ENCODE peak calls at places on chromosomes 7 and 10, in nine cellular contexts. P is PC-3; A is retinal pigment epithelial cell; I is choroid plexus epithelial cell; R is endothelial cell; E is A549; L is CD8-positive, alpha-beta T cell; C is ascending aorta; S is endothelial cell of umbilical vein. F is an unnamed sample.

GRCh38 chr10:124482401-124482800 is 20.8 kb downstream of the LHPP start:
- DNase-seq in E (no peak), I (no peak), L (no peak), P (no peak), R (no peak), S (no peak), C (no peak), A (no peak), F (no peak)

GRCh38 chr10:100614416-100614815 is 78.7 kb downstream of the HIF1AN start:
- DNase-seq in S (no peak), C (no peak), A (no peak), E (no peak), L (no peak), R (no peak), P (no peak), I (no peak), F (no peak)

GRCh38 chr7:73971315-73971700 is 56.7 kb upstream of the ELN start:
- DNase-seq in S (no peak), I (no peak), A (no peak), L (no peak), C (no peak), R (no peak), P (no peak), E (no peak), F (peak)

GRCh38 chr10:71463111-71463510 is 66.4 kb downstream of the CDH23 start:
- DNase-seq in P (no peak), I (no peak), L (no peak), R (no peak), E (no peak), C (no peak), A (no peak), S (no peak), F (no peak)

GRCh38 chr10:16381083-16381482 is 55.7 kb upstream of the PTER start:
- DNase-seq in E (peak), L (no peak), P (peak), A (peak), S (peak), R (no peak), C (no peak), I (peak), F (peak)

GRCh38 chr10:29929006-29929405 is 130.4 kb downstream of the JCAD start:
- DNase-seq in C (no peak), P (no peak), S (no peak), A (no peak), L (no peak), I (no peak), R (no peak), E (no peak), F (no peak)

GRCh38 chr10:128864554-128865300 is 602.3 kb upstream of the MGMT start:
- DNase-seq in I (no peak), A (no peak), L (no peak), C (no peak), E (no peak), P (no peak), R (no peak), S (no peak), F (no peak)

GRCh38 chr7:70634610-70635068 is 497.3 kb upstream of the GALNT17 start:
- DNase-seq in S (no peak), L (no peak), R (no peak), E (no peak), P (no peak), C (no peak), I (peak), A (no peak), F (no peak)

GRCh38 chr10:132836832-132837540 is 51.0 kb upstream of the NKX6-2 start:
- DNase-seq in L (peak), E (peak), R (peak), C (no peak), S (peak), I (peak), A (no peak), P (peak), F (peak)

GRCh38 chr7:102889836-102890235 is 23.0 kb upstream of the LRRC17 start:
- DNase-seq in R (no peak), A (no peak), C (no peak), S (peak), I (no peak), P (no peak), L (no peak), E (no peak), F (no peak)

GRCh38 chr7:82740246-82740848 is 296.8 kb upstream of the CACNA2D1 start:
- DNase-seq in P (peak), I (peak), E (peak), R (peak), C (no peak), L (no peak), A (no peak), S (peak), F (no peak)

GRCh38 chr7:73770002-73770859 is at the start of gene CLDN3:
- DNase-seq in I (no peak), C (no peak), R (peak), P (peak), E (peak), A (peak), S (no peak), L (peak), F (peak)

GRCh38 chr10:78741541-78741940 is 327.2 kb upstream of the ZMIZ1 start:
- DNase-seq in E (no peak), L (no peak), P (peak), A (no peak), I (peak), R (no peak), S (no peak), C (no peak), F (no peak)

GRCh38 chr10:110797416-110797815 is 74.3 kb upstream of the PDCD4 start:
- DNase-seq in L (no peak), A (no peak), I (no peak), R (no peak), E (no peak), S (no peak), P (no peak), C (no peak), F (no peak)

GRCh38 chr10:5617521-5617920 is 48.9 kb downstream of the ASB13 start:
- DNase-seq in C (no peak), L (no peak), E (no peak), A (no peak), R (no peak), I (no peak), P (no peak), S (no peak), F (no peak)

GRCh38 chr7:18320971-18321567 is 174.5 kb upstream of the HDAC9 start:
- DNase-seq in C (no peak), L (no peak), R (peak), A (no peak), I (peak), S (peak), P (peak), E (peak), F (peak)

GRCh38 chr10:132685121-132685891 is 100.6 kb downstream of the NKX6-2 start:
- DNase-seq in R (no peak), E (no peak), S (no peak), I (peak), P (peak), C (no peak), A (no peak), L (no peak), F (no peak)

GRCh38 chr7:105723582-105723981 is 142.3 kb upstream of the EFCAB10 start:
- DNase-seq in I (peak), A (no peak), L (no peak), R (no peak), E (no peak), C (no peak), P (no peak), S (no peak), F (no peak)

GRCh38 chr7:40057292-40057691 is 77.1 kb downstream of the MPLKIP start:
- DNase-seq in P (no peak), S (no peak), L (no peak), E (no peak), I (peak), C (no peak), A (no peak), R (no peak), F (no peak)

GRCh38 chr7:148204639-148205292 is 385.8 kb upstream of the C7orf33 start:
- DNase-seq in A (no peak), P (no peak), R (no peak), C (no peak), S (no peak), I (no peak), L (no peak), E (no peak), F (no peak)

GRCh38 chr7:7565746-7566650 is 686 bp upstream of the MIOS start:
- DNase-seq in S (no peak), P (peak), L (no peak), E (no peak), A (no peak), R (peak), C (no peak), I (no peak), F (peak)

GRCh38 chr10:94219829-94220228 is 142.9 kb downstream of the NOC3L start:
- DNase-seq in C (no peak), A (no peak), P (no peak), S (no peak), E (no peak), I (peak), R (no peak), L (no peak), F (no peak)

GRCh38 chr10:49281461-49281860 is 17.5 kb upstream of the C10orf71 start:
- DNase-seq in R (peak), C (no peak), S (no peak), A (no peak), P (no peak), E (no peak), L (no peak), I (no peak), F (no peak)

GRCh38 chr7:22390512-22390911 is 33.6 kb upstream of the RAPGEF5 start:
- DNase-seq in P (no peak), R (no peak), I (no peak), S (peak), A (no peak), E (no peak), C (no peak), L (no peak), F (no peak)

GRCh38 chr7:84076219-84076618 is 118.4 kb downstream of the SEMA3A start:
- DNase-seq in A (no peak), R (no peak), L (no peak), S (no peak), P (no peak), E (no peak), I (no peak), C (no peak), F (no peak)

GRCh38 chr7:121954803-121955202 is 81.8 kb downstream of the PTPRZ1 start:
- DNase-seq in I (peak), S (no peak), P (peak), E (no peak), L (no peak), C (no peak), A (no peak), R (no peak), F (no peak)

GRCh38 chr10:5948999-5949759 is 28.2 kb downstream of the IL15RA start:
- DNase-seq in A (no peak), I (peak), S (peak), L (no peak), C (peak), E (peak), R (peak), P (peak), F (peak)

GRCh38 chr10:132446661-132447445 is 49.9 kb downstream of the PWWP2B start:
- DNase-seq in C (no peak), I (peak), E (peak), L (peak), A (no peak), P (peak), R (peak), S (no peak), F (peak)

GRCh38 chr10:112955736-112956421 is 5.8 kb downstream of the TCF7L2 start:
- DNase-seq in P (peak), L (no peak), R (no peak), I (peak), S (peak), A (no peak), E (peak), C (no peak), F (no peak)

GRCh38 chr10:97154789-97155188 is 31.0 kb downstream of the SLIT1 start:
- DNase-seq in A (no peak), S (no peak), I (no peak), P (no peak), C (no peak), E (no peak), R (no peak), L (no peak), F (no peak)

GRCh38 chr7:139618482-139619366 is 95.2 kb downstream of the CLEC2L start:
- DNase-seq in S (peak), R (peak), A (no peak), C (no peak), E (peak), L (no peak), P (peak), I (peak), F (no peak)

GRCh38 chr7:73577627-73578341 is 595 bp downstream of the TBL2 start:
- DNase-seq in R (no peak), C (no peak), A (no peak), I (peak), S (peak), E (no peak), L (no peak), P (peak), F (no peak)

GRCh38 chr10:118256825-118257570 is 85.1 kb downstream of the FAM204A start:
- DNase-seq in I (no peak), S (no peak), C (no peak), P (no peak), E (no peak), L (no peak), R (no peak), A (no peak), F (no peak)

GRCh38 chr7:73746378-73746777 is 7.8 kb upstream of the ABHD11 start:
- DNase-seq in E (no peak), A (no peak), R (no peak), C (no peak), S (no peak), P (no peak), L (no peak), I (no peak), F (no peak)

DNA sequence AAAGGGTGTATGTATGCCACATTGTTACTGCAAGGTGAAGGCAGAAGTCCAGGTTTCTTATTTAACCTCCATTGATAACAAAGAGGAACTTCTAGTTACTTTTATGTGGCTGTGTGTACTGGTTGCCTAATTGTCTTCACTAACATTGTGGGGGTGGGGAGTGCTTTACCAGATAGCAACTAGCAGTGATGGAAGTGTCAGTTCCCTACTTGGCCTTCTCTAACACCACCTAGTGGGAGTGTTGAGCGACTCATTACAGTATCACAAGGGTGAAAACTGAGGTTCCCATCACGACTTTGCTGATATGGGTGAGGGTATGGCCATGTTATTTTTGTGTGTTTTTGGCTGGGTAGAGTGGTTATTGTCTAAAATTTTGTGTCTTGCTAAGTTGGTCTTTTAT is 274.4 kb downstream of the THSD7A start:
- DNase-seq in I (peak), C (no peak), A (no peak), R (peak), P (peak), L (no peak), E (peak), S (peak), F (peak)
- TF ChIP-seq CTCF in I (peak), C (no peak), A (peak), R (peak), P (peak), L (no peak), E (peak), S (peak), F (no peak)

GRCh38 chr7:52271663-52272062 is 763.8 kb upstream of the POM121L12 start:
- DNase-seq in I (no peak), P (no peak), S (no peak), C (no peak), R (no peak), A (no peak), E (no peak), L (no peak), F (no peak)

GRCh38 chr7:52270301-52270700 is 765.1 kb upstream of the POM121L12 start:
- DNase-seq in P (peak), L (no peak), E (no peak), A (no peak), I (no peak), S (peak), C (no peak), R (no peak), F (no peak)

GRCh38 chr7:52269669-52270068 is 765.8 kb upstream of the POM121L12 start:
- DNase-seq in P (peak), I (no peak), C (no peak), S (peak), E (no peak), L (no peak), R (no peak), A (no peak), F (no peak)

DNA sequence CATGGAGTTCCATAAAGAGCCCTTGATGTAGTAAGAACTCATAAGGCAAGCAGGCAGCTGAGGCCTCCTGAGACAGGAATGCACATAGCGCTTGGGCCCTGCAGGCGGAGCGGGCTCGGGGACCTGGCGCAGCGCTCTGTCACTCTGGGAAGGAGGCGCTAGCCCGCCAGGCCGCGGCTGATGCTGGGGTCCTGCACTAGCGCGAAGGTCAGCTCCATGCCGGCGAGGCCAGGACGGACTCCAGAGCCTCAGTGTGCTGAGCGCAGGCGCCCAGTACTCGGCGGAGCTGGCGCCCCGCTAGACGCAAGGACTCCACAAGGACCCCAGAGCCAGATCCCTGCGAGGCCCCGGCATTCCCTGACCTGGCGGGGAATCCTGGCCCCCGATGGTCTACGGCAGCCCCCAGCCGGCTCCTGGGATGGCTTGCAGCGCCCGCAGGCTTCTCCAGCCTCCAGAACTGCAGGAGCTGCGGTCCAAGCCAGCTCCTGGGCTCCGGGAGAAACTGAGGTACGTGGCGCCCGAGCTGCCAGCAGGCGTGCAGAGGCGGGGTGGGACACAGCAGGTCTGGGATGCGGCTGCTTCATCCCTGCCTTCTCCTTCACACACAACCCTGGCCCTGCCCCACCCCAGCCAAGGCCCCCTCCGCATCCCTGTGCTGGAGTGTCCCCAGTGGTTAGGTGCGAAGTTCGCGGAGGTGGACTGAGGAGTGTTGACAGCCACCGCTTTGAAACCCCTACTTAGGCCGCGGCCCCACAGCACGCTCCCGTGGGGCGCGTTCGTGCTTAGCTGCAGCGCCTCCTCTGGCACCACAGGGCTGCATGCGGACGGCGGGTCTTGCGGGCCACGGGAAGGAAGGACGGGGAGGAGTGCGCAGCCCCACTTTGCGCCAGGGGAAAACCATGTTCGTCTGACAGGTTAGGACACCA is 761.5 kb upstream of the POM121L12 start:
- DNase-seq in I (no peak), R (no peak), L (no peak), A (no peak), E (no peak), C (no peak), S (no peak), P (no peak), F (no peak)
- TF ChIP-seq CTCF in I (no peak), R (no peak), L (no peak), A (no peak), E (no peak), C (no peak), S (no peak), P (no peak), F (no peak)

GRCh38 chr7:20784311-20785210 is 2.1 kb downstream of the SP8 start:
- DNase-seq in L (no peak), C (no peak), S (peak), I (no peak), A (peak), P (peak), E (peak), R (peak), F (peak)
- TF ChIP-seq CTCF in L (no peak), C (no peak), S (peak), I (no peak), A (peak), P (peak), E (peak), R (peak), F (no peak)

GRCh38 chr10:52951819-52952218 is 179.2 kb upstream of the MBL2 start:
- DNase-seq in C (no peak), I (peak), E (peak), P (peak), A (peak), R (peak), L (no peak), S (peak), F (peak)
- TF ChIP-seq CTCF in C (no peak), I (peak), E (no peak), P (peak), A (peak), R (peak), L (no peak), S (peak), F (peak)

GRCh38 chr10:61023053-61023452 is 79.1 kb upstream of the RHOBTB1 start:
- DNase-seq in C (no peak), P (no peak), E (no peak), R (no peak), I (no peak), S (no peak), L (no peak), A (no peak), F (no peak)

GRCh38 chr10:61021926-61022325 is 77.9 kb upstream of the RHOBTB1 start:
- DNase-seq in A (no peak), E (no peak), P (no peak), I (no peak), S (no peak), L (no peak), R (no peak), C (no peak), F (no peak)

GRCh38 chr10:61020420-61021158 is 76.6 kb upstream of the RHOBTB1 start:
- DNase-seq in S (no peak), C (no peak), L (no peak), A (no peak), E (no peak), R (no peak), P (no peak), I (no peak), F (no peak)

GRCh38 chr10:61028861-61029361 is 84.9 kb upstream of the RHOBTB1 start:
- DNase-seq in I (no peak), L (no peak), S (no peak), E (no peak), A (no peak), C (no peak), P (peak), R (no peak), F (no peak)

GRCh38 chr10:61024801-61025201 is 80.8 kb upstream of the RHOBTB1 start:
- DNase-seq in A (no peak), P (peak), S (no peak), R (peak), C (no peak), L (no peak), E (peak), I (peak), F (no peak)
- TF ChIP-seq CTCF in A (peak), P (peak), S (peak), R (peak), C (no peak), L (no peak), E (peak), I (peak), F (peak)

GRCh38 chr10:121754667-121755066 is 156.4 kb upstream of the FGFR2 start:
- DNase-seq in E (no peak), A (no peak), P (no peak), I (peak), C (no peak), L (no peak), R (no peak), S (no peak), F (no peak)

GRCh38 chr10:121751191-121751760 is 153.0 kb upstream of the FGFR2 start:
- DNase-seq in S (no peak), I (no peak), L (no peak), A (no peak), C (no peak), P (no peak), E (no peak), R (no peak), F (no peak)

GRCh38 chr10:121753726-121754476 is 155.7 kb upstream of the FGFR2 start:
- DNase-seq in R (no peak), L (no peak), P (peak), E (peak), C (no peak), A (peak), I (peak), S (peak), F (peak)
- TF ChIP-seq CTCF in R (peak), L (no peak), P (peak), E (no peak), C (no peak), A (peak), I (peak), S (peak), F (no peak)